ENCODE peak calls at places on chromosomes 6 and 20, in four cellular contexts. F is K562, R is HepG2, S is SK-N-SH. Z is an unnamed sample.

GRCh38 chr6:25614052-25614451 is 38.0 kb upstream of the SCGN start:
- DNase-seq in F (no peak), R (no peak), S (no peak), Z (no peak)

GRCh38 chr6:106973018-106973840 is 1.3 kb downstream of the CD24 start:
- DNase-seq in F (no peak), R (no peak), S (peak), Z (no peak)

GRCh38 chr20:46438156-46438750 is 31.8 kb upstream of the ELMO2 start:
- DNase-seq in F (peak), R (peak), S (peak), Z (no peak)

GRCh38 chr6:33297956-33298772 is 578 bp downstream of the RGL2 start:
- DNase-seq in F (peak), R (peak), S (peak), Z (no peak)

GRCh38 chr6:157811476-157812173 is 11.4 kb upstream of the SNX9 start:
- DNase-seq in F (peak), R (no peak), S (no peak), Z (no peak)

GRCh38 chr6:71965404-71965803 is 79.1 kb downstream of the RIMS1 start:
- DNase-seq in F (no peak), R (no peak), S (no peak), Z (no peak)

GRCh38 chr6:2731281-2731909 is 19.3 kb downstream of the MYLK4 start:
- DNase-seq in F (no peak), R (no peak), S (no peak), Z (no peak)

GRCh38 chr6:7821426-7821825 is 89.2 kb downstream of the TXNDC5 start:
- DNase-seq in F (no peak), R (no peak), S (no peak), Z (no peak)

GRCh38 chr6:87277123-87277522 is 45.3 kb upstream of the SMIM8 start:
- DNase-seq in F (peak), R (peak), S (peak), Z (no peak)

GRCh38 chr20:61683721-61684120 is 382.0 kb downstream of the TAF4 start:
- DNase-seq in F (no peak), R (no peak), S (no peak), Z (no peak)

GRCh38 chr6:116439572-116439971 is 21.6 kb upstream of the CALHM6 start:
- DNase-seq in F (no peak), R (no peak), S (no peak), Z (no peak)

GRCh38 chr6:73854998-73855718 is 159.2 kb downstream of the CD109 start:
- DNase-seq in F (peak), R (peak), S (peak), Z (no peak)

GRCh38 chr6:163760860-163761259 is 346.3 kb downstream of the QKI start:
- DNase-seq in F (no peak), R (no peak), S (no peak), Z (no peak)

GRCh38 chr6:163757506-163757905 is 343.0 kb downstream of the QKI start:
- DNase-seq in F (no peak), R (no peak), S (no peak), Z (no peak)

GRCh38 chr6:163761491-163761890 is 347.0 kb downstream of the QKI start:
- DNase-seq in F (no peak), R (no peak), S (no peak), Z (no peak)

GRCh38 chr6:163756079-163756478 is 341.6 kb downstream of the QKI start:
- DNase-seq in F (no peak), R (no peak), S (no peak), Z (peak)

GRCh38 chr6:163759542-163759941 is 345.0 kb downstream of the QKI start:
- DNase-seq in F (no peak), R (no peak), S (no peak), Z (no peak)
- TF ChIP-seq MXI1 in F (no peak), R (no peak), S (no peak), Z (no peak)

GRCh38 chr6:34425132-34425497 is 754 bp downstream of the RPS10 start:
- DNase-seq in F (no peak), R (no peak), S (no peak), Z (no peak)
- TF ChIP-seq CHD2 in F (no peak), R (no peak), S (no peak), Z (no peak)

DNA sequence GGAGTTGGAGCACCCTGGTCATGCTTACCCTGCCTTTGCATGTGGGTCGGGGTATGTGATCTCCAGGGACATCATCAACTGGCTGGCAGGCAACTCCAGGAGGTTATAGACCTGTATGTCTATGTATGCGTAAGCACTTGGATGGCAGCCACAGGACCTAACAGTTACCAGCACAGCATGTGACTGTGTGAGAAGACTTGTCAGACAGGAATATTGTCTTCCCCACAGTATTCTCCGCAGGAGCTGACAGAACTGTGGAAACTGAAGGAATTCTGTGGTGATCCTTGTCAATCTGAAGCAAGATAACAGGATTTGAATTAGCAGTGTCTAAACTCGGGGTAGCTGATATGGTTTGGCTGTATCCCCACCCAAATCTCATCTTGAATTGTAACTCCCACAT is 59.2 kb downstream of the TMEM244 start:
- DNase-seq in F (no peak), R (no peak), S (no peak), Z (no peak)
- TF ChIP-seq EP300 in F (no peak), R (no peak), S (no peak), Z (no peak)

DNA sequence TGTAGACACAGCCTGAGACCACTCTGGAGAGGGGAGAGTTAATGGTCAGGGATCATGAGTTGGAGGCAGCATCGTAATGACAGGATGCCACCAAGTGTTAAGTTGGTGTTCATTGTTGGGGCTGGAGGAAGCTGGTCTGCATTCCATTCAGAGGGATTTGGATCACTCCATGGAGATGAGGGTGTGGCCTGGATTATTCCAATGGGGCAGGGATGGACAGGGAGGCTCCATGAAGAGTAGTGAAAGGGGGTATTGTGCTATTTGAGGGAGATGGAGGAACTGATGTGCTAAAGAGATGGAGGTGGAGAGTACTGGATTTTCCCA is 1.1 kb downstream of the SAPCD1 start:
- DNase-seq in F (no peak), R (peak), S (no peak), Z (no peak)
- TF ChIP-seq MXI1 in F (no peak), R (no peak), S (no peak), Z (no peak)

DNA sequence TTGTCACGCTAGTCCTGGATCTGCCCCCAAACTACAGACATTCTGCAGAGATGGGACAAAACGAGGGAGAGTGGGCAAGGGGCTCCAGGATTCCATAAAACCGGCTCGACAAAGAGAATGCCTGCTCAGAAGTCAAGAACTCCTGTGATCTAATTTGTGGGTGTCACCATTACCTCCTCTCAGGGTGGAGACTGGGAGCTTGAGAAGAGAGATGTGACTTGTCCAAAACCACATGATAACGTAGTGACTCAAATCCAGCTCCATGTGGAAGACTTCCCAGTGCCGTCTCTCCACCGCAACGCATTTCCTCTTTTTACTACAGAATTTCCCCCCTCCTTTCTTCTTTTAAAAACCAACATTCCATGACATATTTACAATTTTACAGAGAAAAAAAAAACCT is 44.3 kb downstream of the TRERF1 start:
- DNase-seq in F (peak), R (no peak), S (no peak), Z (no peak)
- TF ChIP-seq CHD2 in F (no peak), R (no peak), S (no peak), Z (no peak)

DNA sequence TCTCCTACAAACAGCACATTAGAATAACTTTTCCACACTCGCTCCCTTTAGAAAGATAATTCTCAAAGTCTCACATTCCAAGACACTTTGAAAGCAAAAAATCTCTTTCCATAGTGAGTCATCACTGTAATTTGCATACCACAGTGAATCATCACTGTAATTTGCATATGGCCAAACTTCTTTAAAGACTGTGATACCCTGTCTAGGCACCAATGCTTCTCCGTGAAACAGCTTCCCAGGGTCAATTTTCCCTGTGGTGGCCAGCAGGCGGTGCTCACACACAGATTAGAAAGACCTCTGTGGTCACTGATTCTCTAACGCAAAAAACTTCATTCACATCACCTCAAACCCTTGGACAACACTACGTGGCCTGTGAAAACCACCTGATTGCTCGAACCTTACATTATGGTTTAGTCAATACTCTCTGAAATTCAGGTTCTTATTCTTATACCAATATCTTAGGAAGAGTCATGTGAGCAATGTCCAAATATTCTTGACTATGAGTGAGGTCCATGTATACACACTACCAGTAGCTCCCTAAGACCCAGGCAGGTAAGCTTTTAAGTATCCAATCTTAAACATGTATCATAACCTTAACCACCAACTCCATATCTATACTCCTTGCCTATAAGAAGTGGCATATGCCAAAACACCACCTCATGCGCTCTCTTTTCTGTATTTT is 78.5 kb upstream of the PHACTR1 start:
- DNase-seq in F (peak), R (peak), S (peak), Z (peak)
- TF ChIP-seq EP300 in F (no peak), R (no peak), S (no peak), Z (no peak)

DNA sequence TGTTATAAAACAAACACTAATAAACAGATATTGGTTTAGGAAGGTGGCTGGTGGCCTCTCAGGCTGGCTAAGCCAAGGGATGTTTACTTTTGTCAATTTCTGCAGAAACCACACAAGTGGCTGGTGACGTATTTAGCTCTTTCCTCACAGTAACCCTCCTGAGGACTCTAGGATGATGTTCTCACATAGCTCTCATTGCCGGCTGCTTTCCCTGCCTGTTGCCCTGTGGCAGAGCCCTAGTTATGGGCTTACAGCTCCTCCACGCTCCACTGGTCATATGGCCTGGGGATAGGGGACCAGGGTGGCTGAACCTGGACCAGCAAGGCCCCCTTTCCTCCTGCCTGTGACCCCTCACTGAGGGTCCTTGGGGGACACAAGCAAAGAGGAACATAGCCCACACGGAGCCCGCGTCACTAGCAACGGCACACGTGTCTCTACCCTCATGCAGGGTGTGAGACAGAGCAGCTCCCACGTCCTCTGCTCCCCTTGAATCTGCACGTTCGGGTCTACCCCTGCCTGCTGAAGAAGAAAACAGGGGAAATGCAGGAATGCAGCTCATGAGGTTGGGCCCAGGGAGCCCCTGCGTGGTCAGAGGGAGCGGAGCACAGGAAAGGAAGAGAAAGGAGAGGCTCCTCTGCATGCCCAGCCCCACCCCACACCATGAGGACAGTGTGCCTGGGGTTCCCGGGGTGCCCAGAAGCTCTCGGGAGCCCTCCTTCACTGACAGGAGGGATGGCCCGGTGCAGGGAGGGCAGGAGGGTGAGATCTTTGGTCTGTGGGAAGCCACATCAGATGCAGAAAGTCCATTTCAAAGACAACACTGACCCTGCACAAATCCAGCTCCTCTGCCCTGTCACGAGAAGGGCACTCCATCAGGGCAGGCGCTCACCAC is 13.9 kb downstream of the RAMACL start:
- DNase-seq in F (no peak), R (no peak), S (peak), Z (no peak)
- TF ChIP-seq MXI1 in F (no peak), R (no peak), S (no peak), Z (no peak)

GRCh38 chr20:5842465-5842864 is 92.3 kb downstream of the SHLD1 start:
- DNase-seq in F (no peak), R (no peak), S (no peak), Z (no peak)
- TF ChIP-seq CHD2 in F (no peak), R (no peak), S (no peak), Z (no peak)